ENCODE peak calls at places on chromosome 5, in four cellular contexts. C is fibroblast of lung; S is PC-3; J is CD8-positive, alpha-beta memory T cell. P is an unnamed sample.

GRCh38 chr5:131303537-131303936 is 39.7 kb downstream of the CDC42SE2 start:
- DNase-seq in C (peak; percentile 73), S (no peak), J (no peak), P (no peak)

GRCh38 chr5:143800715-143801114 is 11.2 kb upstream of the HMHB1 start:
- DNase-seq in C (no peak), S (no peak), J (no peak), P (no peak)

GRCh38 chr5:43332401-43332800 is 19.2 kb upstream of the HMGCS1 start:
- DNase-seq in C (no peak), S (peak; percentile 44), J (no peak), P (no peak)

GRCh38 chr5:39214912-39215709 is 4.3 kb downstream of the FYB1 start:
- DNase-seq in C (no peak), S (no peak), J (peak; percentile 29), P (no peak)

GRCh38 chr5:138900281-138900965 is 25.3 kb upstream of the LRRTM2 start:
- DNase-seq in C (peak; percentile 73), S (no peak), J (no peak), P (no peak)

GRCh38 chr5:13081116-13081515 is 863.4 kb downstream of the DNAH5 start:
- DNase-seq in C (no peak), S (no peak), J (no peak), P (no peak)

GRCh38 chr5:68379275-68380026 is 163.9 kb downstream of the PIK3R1 start:
- DNase-seq in C (peak; percentile 7), S (no peak), J (no peak), P (no peak)

GRCh38 chr5:36135994-36136393 is 15.7 kb downstream of the LMBRD2 start:
- DNase-seq in C (no peak), S (no peak), J (no peak), P (no peak)

GRCh38 chr5:14242871-14243383 is 99.8 kb downstream of the TRIO start:
- DNase-seq in C (no peak), S (no peak), J (no peak), P (no peak)

DNA sequence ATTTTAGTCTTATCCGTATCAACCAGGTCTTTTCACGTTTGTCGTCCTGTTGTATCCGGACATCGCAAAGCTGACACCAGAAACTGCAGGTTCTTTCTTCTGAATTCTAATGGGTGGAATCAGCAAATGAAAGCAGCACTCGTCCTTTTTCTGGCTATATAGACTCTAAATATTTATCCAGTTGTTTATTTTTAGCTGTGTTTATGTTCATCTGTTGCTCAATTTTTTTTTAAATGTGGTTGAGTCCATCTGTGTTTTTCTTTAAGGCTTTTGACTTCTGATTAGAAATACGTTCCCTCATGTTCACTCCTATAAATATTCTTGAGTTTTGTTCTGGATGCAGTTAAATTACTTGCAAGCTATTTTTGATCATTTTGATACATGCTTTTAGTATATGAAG is 831.7 kb downstream of the MTRR start:
- DNase-seq in C (no peak), S (no peak), J (no peak), P (no peak)
- H3K9me3 ChIP-seq in C (no peaks in the 10 kb centered on the region), S (no peaks in the 10 kb centered on the region), J (no peaks in the 10 kb centered on the region), P (no peaks in the 10 kb centered on the region)

GRCh38 chr5:177427919-177428573 is 1.6 kb downstream of the GRK6 start:
- DNase-seq in C (no peak), S (no peak), J (no peak), P (peak; percentile 59)

GRCh38 chr5:177430146-177430951 is 3.9 kb downstream of the GRK6 start:
- DNase-seq in C (no peak), S (no peak), J (no peak), P (no peak)

GRCh38 chr5:177428574-177429217 is 2.2 kb downstream of the GRK6 start:
- DNase-seq in C (no peak), S (no peak), J (no peak), P (no peak)

GRCh38 chr5:177430972-177431316 is 4.5 kb downstream of the GRK6 start:
- DNase-seq in C (no peak), S (no peak), J (no peak), P (no peak)

DNA sequence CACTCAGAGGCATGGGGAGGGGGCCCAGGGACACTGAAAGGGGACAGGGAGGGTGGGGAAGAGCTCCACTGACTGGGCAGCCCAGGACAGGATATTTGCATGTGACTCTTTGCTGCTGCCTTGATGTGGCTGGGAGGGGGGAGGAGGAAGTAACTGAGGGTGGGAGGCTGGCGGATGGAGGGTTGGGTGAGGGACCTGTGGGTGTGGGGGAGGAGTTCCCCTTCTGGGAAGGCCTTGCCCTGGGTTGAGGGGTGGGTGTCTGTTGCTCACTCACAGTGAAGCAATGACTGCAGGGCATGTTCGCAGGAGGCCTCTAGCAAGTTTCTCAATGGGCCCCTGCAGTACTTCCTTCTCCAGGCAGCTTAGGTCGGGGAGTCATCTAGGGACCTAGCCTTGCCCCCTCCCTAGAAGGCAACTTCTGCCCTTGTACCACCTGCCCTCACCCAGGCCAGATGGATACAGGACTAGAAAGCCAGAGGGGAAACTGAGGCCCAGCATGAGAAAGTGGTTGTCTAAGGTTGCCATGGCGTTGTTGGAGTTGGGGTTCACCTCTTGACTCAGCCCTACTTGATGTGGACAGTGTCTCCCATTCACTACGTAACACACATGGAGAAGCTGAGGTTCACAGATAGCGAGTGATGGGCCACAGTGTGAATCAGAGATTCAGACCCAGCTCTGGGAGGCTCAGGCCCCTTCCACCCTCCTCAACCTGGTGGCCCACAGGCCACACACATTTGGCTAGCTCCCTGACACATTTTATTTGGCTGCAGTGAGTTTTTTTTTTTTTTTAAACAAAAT is 3.0 kb downstream of the GRK6 start:
- DNase-seq in C (no peak), S (no peak), J (peak; percentile 74), P (peak; percentile 90)
- H3K4me1 ChIP-seq in C (peaks cover 12% of the 10 kb centered on the region), S (peaks cover 19% of the 10 kb centered on the region), J (peaks cover 87% of the 10 kb centered on the region), P (peaks cover 65% of the 10 kb centered on the region)

GRCh38 chr5:153957205-153957604 is 81.5 kb downstream of the FAM114A2 start:
- DNase-seq in C (no peak), S (no peak), J (no peak), P (no peak)

GRCh38 chr5:153964201-153965101 is 74.3 kb downstream of the FAM114A2 start:
- DNase-seq in C (no peak), S (no peak), J (no peak), P (no peak)

GRCh38 chr5:153965102-153965645 is 73.5 kb downstream of the FAM114A2 start:
- DNase-seq in C (peak; percentile 32), S (peak; percentile 64), J (peak; percentile 9), P (no peak)

GRCh38 chr5:153959134-153959957 is 79.4 kb downstream of the FAM114A2 start:
- DNase-seq in C (peak; percentile 76), S (no peak), J (no peak), P (no peak)

DNA sequence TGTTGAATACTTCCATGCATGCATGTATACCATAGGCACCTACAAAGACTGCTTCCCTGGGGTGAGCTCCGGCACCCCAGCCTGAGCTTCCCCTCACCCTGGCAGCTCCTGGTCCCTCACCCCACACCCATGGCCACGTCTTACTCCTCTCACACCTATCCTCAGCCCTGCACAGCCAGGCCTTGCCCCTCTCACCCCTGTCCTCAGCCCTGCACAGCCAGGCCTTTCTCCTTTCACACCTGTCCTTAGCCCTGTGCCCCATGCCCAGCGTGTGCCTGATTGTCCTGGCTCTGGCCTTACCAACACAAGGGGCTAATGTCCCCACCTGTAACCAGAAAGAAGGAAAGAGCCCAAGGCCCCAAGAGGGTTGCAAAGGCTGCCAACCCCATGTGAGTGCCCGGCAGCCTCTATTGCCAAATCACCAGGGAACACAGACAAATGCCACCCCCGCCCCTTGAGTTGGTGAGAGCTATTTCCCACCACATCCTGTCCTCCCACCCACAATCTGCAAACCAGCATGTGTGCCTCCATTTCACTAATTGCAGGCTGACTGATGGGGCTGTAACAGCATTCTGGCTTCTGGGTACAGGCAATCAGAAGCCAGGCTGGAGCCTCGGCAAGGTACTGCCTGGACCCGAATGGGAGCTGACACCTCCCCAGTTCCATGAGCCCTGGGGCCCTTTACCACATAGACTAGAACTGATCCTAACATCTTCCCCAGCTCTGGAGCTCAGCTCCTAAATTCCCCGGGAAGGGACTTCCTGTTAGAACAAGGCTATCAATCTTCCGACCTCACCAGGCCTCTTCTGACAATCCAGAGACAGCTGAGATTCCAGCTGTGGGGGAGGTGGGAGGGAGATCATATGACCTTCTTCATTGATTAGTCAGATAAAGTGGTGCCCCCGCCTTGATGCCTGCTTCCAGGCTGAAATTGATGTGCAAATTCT is 78.2 kb downstream of the FAM114A2 start:
- DNase-seq in C (peak; percentile 12), S (no peak), J (peak; percentile 4), P (no peak)
- H3K27ac ChIP-seq in C (no peak overlapping the region), S (no peak overlapping the region), J (no peak overlapping the region), P (peak overlapping the region; percentile 24)

GRCh38 chr5:179132586-179133355 is 72.6 kb downstream of the ZNF354C start:
- DNase-seq in C (no peak), S (no peak), J (no peak), P (peak; percentile 31)

GRCh38 chr5:179129607-179130071 is 69.5 kb downstream of the ZNF354C start:
- DNase-seq in C (no peak), S (no peak), J (no peak), P (peak; percentile 33)

GRCh38 chr5:179130101-179130681 is 70.0 kb downstream of the ZNF354C start:
- DNase-seq in C (no peak), S (no peak), J (no peak), P (peak; percentile 35)

GRCh38 chr5:179131321-179131835 is 71.2 kb downstream of the ZNF354C start:
- DNase-seq in C (no peak), S (no peak), J (no peak), P (peak; percentile 4)

DNA sequence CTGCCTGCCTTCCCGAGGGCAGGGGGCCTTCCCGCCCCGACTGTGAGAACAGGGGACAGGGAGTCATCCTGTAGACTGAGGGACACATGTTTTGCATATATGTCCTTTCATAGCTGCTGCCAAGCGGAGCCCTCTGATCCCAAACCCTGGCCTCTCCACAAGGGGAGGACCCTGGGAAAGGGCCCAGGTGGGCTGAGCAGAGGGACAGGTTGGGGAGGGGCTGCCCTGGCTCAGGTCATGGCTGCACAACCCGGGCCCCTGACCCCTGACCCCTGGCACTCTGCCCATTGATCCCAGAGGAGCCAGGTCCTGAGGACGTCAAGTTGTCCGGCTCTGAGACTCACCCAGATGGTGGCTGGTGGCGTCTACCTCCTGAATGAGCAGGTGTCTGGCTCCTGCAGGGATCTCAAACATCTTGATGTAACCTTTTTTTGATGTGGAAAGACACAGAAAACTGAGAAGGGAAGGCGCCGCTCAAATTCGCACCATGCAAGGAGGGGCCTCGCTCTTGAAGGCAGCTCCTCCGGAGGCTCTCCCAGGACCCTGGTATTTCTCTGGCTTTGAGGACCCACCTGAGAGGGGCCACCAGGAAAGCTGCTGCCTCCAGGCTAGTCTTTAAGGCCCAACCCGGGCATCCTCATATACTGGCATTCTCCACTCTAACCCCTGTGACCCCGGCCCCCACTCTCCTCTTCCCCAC is 71.9 kb downstream of the ZNF354C start:
- DNase-seq in C (no peak), S (no peak), J (no peak), P (peak; percentile 34)
- H3K9me3 ChIP-seq in C (no peaks in the 10 kb centered on the region), S (no peaks in the 10 kb centered on the region), J (no peaks in the 10 kb centered on the region), P (no peaks in the 10 kb centered on the region)

GRCh38 chr5:150502847-150503246 is 5.1 kb upstream of the NDST1 start:
- DNase-seq in C (no peak), S (no peak), J (no peak), P (no peak)
- H3K4me1 ChIP-seq in C (peaks cover 51% of the 10 kb centered on the region), S (peaks cover 19% of the 10 kb centered on the region), J (no peaks in the 10 kb centered on the region), P (peaks cover 98% of the 10 kb centered on the region)